ENCODE peak calls at places on chromosomes 2 and 18, in six cellular contexts. X is sigmoid colon; G is fibroblast of the conjunctiva; F is posterior vena cava; D is stimulated activated CD4-positive, alpha-beta T cell treated with anti-CD3 and anti-CD28 coated beads, Interleukin-2, amount 100 ng/mL, for 48 hours; H is activated naive CD4-positive, alpha-beta T cell. Q is an unnamed sample.

GRCh38 chr2:240142256-240142775 is 1.9 kb upstream of the OTOS start:
- DNase-seq in X (no peak), G (no peak), F (peak; percentile 62), D (no peak), H (no peak), Q (no peak)

GRCh38 chr2:48719480-48720177 is 35.9 kb downstream of the LHCGR start:
- DNase-seq in X (no peak), G (no peak), F (no peak), D (no peak), H (no peak), Q (no peak)

GRCh38 chr2:4269885-4270284 is 566.5 kb downstream of the DCDC2C start:
- DNase-seq in X (no peak), G (no peak), F (no peak), D (no peak), H (no peak), Q (no peak)

GRCh38 chr2:127763776-127764175 is 47.2 kb downstream of the WDR33 start:
- DNase-seq in X (no peak), G (no peak), F (no peak), D (no peak), H (no peak), Q (no peak)

GRCh38 chr18:42174909-42175308 is 219.9 kb downstream of the PIK3C3 start:
- DNase-seq in X (no peak), G (no peak), F (no peak), D (no peak), H (no peak), Q (no peak)

GRCh38 chr2:174827371-174828369 is 63.4 kb upstream of the CHRNA1 start:
- DNase-seq in X (no peak), G (no peak), F (no peak), D (no peak), H (no peak), Q (no peak)

GRCh38 chr2:126342457-126342856 is 313.5 kb upstream of the GYPC start:
- DNase-seq in X (no peak), G (no peak), F (no peak), D (no peak), H (no peak), Q (no peak)

GRCh38 chr2:152055366-152056108 is 43.3 kb downstream of the CACNB4 start:
- DNase-seq in X (no peak), G (no peak), F (no peak), D (no peak), H (no peak), Q (no peak)

GRCh38 chr18:62505669-62506494 is 16.9 kb upstream of the ZCCHC2 start:
- DNase-seq in X (no peak), G (no peak), F (no peak), D (peak; percentile 34), H (no peak), Q (no peak)

GRCh38 chr2:134866498-134867099 is 28.2 kb downstream of the ACMSD start:
- DNase-seq in X (no peak), G (no peak), F (no peak), D (no peak), H (no peak), Q (no peak)

GRCh38 chr2:65430515-65431416 is 1.6 kb downstream of the SPRED2 start:
- DNase-seq in X (peak; percentile 81), G (no peak), F (peak; percentile 84), D (peak; percentile 40), H (peak; percentile 54), Q (no peak)

GRCh38 chr18:13589943-13590342 is 136.4 kb downstream of the FAM210A start:
- DNase-seq in X (no peak), G (no peak), F (no peak), D (no peak), H (no peak), Q (no peak)

GRCh38 chr18:1050012-1050657 is 145.5 kb downstream of the ADCYAP1 start:
- DNase-seq in X (no peak), G (no peak), F (no peak), D (no peak), H (no peak), Q (no peak)

GRCh38 chr2:21812766-21813165 is 689.0 kb downstream of the TDRD15 start:
- DNase-seq in X (no peak), G (no peak), F (no peak), D (no peak), H (no peak), Q (no peak)

GRCh38 chr2:72483346-72483745 is 335.7 kb upstream of the CYP26B1 start:
- DNase-seq in X (no peak), G (no peak), F (no peak), D (no peak), H (no peak), Q (no peak)

GRCh38 chr2:86017901-86018896 is 87.5 kb downstream of the POLR1A start:
- DNase-seq in X (peak; percentile 68), G (no peak), F (peak; percentile 81), D (no peak), H (no peak), Q (no peak)

GRCh38 chr2:1422716-1423285 is 9.5 kb downstream of the TPO start:
- DNase-seq in X (no peak), G (no peak), F (peak; percentile 76), D (no peak), H (no peak), Q (no peak)

GRCh38 chr18:33696332-33697162 is 118.5 kb downstream of the ASXL3 start:
- DNase-seq in X (no peak), G (no peak), F (no peak), D (no peak), H (no peak), Q (no peak)

GRCh38 chr2:213166109-213166508 is 14.7 kb upstream of the IKZF2 start:
- DNase-seq in X (no peak), G (no peak), F (no peak), D (no peak), H (no peak), Q (no peak)

GRCh38 chr2:234632527-234633391 is 135.9 kb upstream of the ARL4C start:
- DNase-seq in X (no peak), G (peak; percentile 80), F (no peak), D (no peak), H (no peak), Q (no peak)

GRCh38 chr2:32008811-32009478 is 1.9 kb downstream of the MEMO1 start:
- DNase-seq in X (no peak), G (no peak), F (no peak), D (no peak), H (no peak), Q (no peak)

GRCh38 chr18:48781041-48781989 is 169.4 kb downstream of the SMAD7 start:
- DNase-seq in X (peak; percentile 88), G (no peak), F (peak; percentile 98), D (no peak), H (no peak), Q (no peak)

GRCh38 chr2:46364797-46365457 is 67.7 kb downstream of the EPAS1 start:
- DNase-seq in X (no peak), G (peak; percentile 49), F (no peak), D (peak; percentile 21), H (no peak), Q (no peak)

GRCh38 chr2:20573611-20574422 is 77.1 kb downstream of the HS1BP3 start:
- DNase-seq in X (peak; percentile 88), G (no peak), F (no peak), D (no peak), H (no peak), Q (no peak)

GRCh38 chr2:217418090-217418489 is 558.2 kb upstream of the TNP1 start:
- DNase-seq in X (no peak), G (no peak), F (no peak), D (no peak), H (no peak), Q (no peak)

GRCh38 chr2:108616731-108617161 is 82.5 kb downstream of the LIMS1 start:
- DNase-seq in X (no peak), G (no peak), F (no peak), D (no peak), H (no peak), Q (no peak)

GRCh38 chr2:240121675-240122074 is 14.4 kb downstream of the COPS9 start:
- DNase-seq in X (no peak), G (no peak), F (peak; percentile 31), D (no peak), H (no peak), Q (no peak)

GRCh38 chr2:123500988-123501387 is 524.1 kb upstream of the CNTNAP5 start:
- DNase-seq in X (no peak), G (no peak), F (no peak), D (no peak), H (no peak), Q (no peak)

GRCh38 chr18:63346031-63346430 is 21.0 kb downstream of the KDSR start:
- DNase-seq in X (peak; percentile 83), G (no peak), F (no peak), D (no peak), H (no peak), Q (no peak)

GRCh38 chr2:1827686-1828085 is 83.4 kb upstream of the PXDN start:
- DNase-seq in X (no peak), G (no peak), F (no peak), D (no peak), H (no peak), Q (no peak)

GRCh38 chr2:100984892-100985307 is 17.2 kb upstream of the RPL31 start:
- DNase-seq in X (peak; percentile 86), G (peak; percentile 66), F (peak; percentile 94), D (peak; percentile 66), H (peak; percentile 77), Q (peak; percentile 56)

GRCh38 chr18:31206787-31207381 is 44.2 kb upstream of the DSC1 start:
- DNase-seq in X (no peak), G (no peak), F (peak; percentile 80), D (no peak), H (no peak), Q (no peak)

GRCh38 chr2:79757526-79757925 is 244.7 kb downstream of the CTNNA2 start:
- DNase-seq in X (no peak), G (no peak), F (no peak), D (no peak), H (no peak), Q (no peak)

GRCh38 chr2:57497489-57498096 is 549.0 kb upstream of the VRK2 start:
- DNase-seq in X (no peak), G (peak; percentile 30), F (no peak), D (peak; percentile 8), H (no peak), Q (no peak)